ENCODE peak calls at places on chromosome 14, in ten cellular contexts. H is coronary artery, B is SK-N-SH, Y is kidney, N is left ventricle myocardium inferior, W is HCT116, F is lower leg skin, C is HFFc6, V is AG09319, G is mesothelial cell of epicardium. P is an unnamed sample.

GRCh38 chr14:94775875-94776217 is 5.9 kb upstream of the GSC start:
- DNase-seq in F (no peak), V (no peak), B (no peak), G (no peak), Y (no peak), W (no peak), C (no peak), H (no peak), N (no peak), P (no peak)

GRCh38 chr14:64507376-64508156 is 3.0 kb downstream of the ZBTB1 start:
- DNase-seq in C (peak; percentile 20), H (no peak), W (no peak), N (no peak), Y (no peak), B (no peak), F (no peak), G (no peak), V (no peak), P (no peak)

GRCh38 chr14:88079624-88080023 is 74.7 kb downstream of the GPR65 start:
- DNase-seq in V (no peak), W (no peak), F (no peak), G (no peak), Y (no peak), H (no peak), C (no peak), N (no peak), B (no peak), P (no peak)

GRCh38 chr14:41629876-41630275 is 23.2 kb downstream of the LRFN5 start:
- DNase-seq in W (no peak), V (no peak), Y (no peak), N (no peak), G (no peak), F (no peak), H (no peak), B (no peak), C (no peak), P (no peak)

GRCh38 chr14:41022932-41023331 is 583.7 kb upstream of the LRFN5 start:
- DNase-seq in G (no peak), Y (no peak), N (no peak), W (no peak), C (no peak), B (no peak), F (no peak), V (no peak), H (no peak), P (no peak)

GRCh38 chr14:32933943-32934890 is 4.5 kb upstream of the NPAS3 start:
- DNase-seq in H (no peak), F (no peak), B (peak; percentile 84), V (no peak), Y (peak; percentile 82), G (peak; percentile 25), C (no peak), N (no peak), W (no peak), P (peak; percentile 73)

GRCh38 chr14:92647499-92648279 is 100.7 kb downstream of the LGMN start:
- DNase-seq in Y (peak; percentile 28), H (no peak), F (no peak), C (peak; percentile 54), N (no peak), V (no peak), B (no peak), W (no peak), G (no peak), P (no peak)

GRCh38 chr14:31377433-31377832 is 42.9 kb downstream of the HEATR5A start:
- DNase-seq in N (no peak), V (no peak), C (no peak), Y (no peak), W (no peak), H (no peak), F (no peak), G (no peak), B (no peak), P (no peak)

GRCh38 chr14:71403673-71404072 is 496.4 kb downstream of the PCNX1 start:
- DNase-seq in Y (no peak), V (no peak), W (peak; percentile 2), C (peak; percentile 31), H (no peak), N (no peak), B (peak; percentile 47), G (no peak), F (no peak), P (no peak)

GRCh38 chr14:77141592-77142288 is at the start of gene ZDHHC22:
- DNase-seq in G (no peak), F (no peak), Y (no peak), V (no peak), H (no peak), W (no peak), B (peak; percentile 92), N (no peak), C (no peak), P (peak; percentile 66)

GRCh38 chr14:61575126-61575525 is 120.2 kb upstream of the HIF1A start:
- DNase-seq in W (no peak), H (no peak), F (no peak), V (no peak), C (no peak), Y (no peak), N (no peak), B (no peak), G (no peak), P (no peak)

GRCh38 chr14:88667555-88668273 is 104.9 kb downstream of the ZC3H14 start:
- DNase-seq in H (no peak), B (peak; percentile 63), C (peak; percentile 75), Y (no peak), F (no peak), G (no peak), N (no peak), W (peak; percentile 68), V (peak; percentile 62), P (peak; percentile 46)

GRCh38 chr14:96177766-96178377 is 26.8 kb upstream of the BDKRB2 start:
- DNase-seq in Y (peak; percentile 54), G (no peak), B (no peak), N (no peak), H (no peak), V (no peak), F (no peak), W (no peak), C (no peak), P (no peak)

GRCh38 chr14:99928963-99929362 is 135.8 kb downstream of the EML1 start:
- DNase-seq in N (no peak), G (no peak), V (no peak), F (no peak), H (no peak), Y (no peak), B (no peak), W (no peak), C (no peak), P (no peak)

GRCh38 chr14:62957562-62957961 is 87.7 kb downstream of the KCNH5 start:
- DNase-seq in N (no peak), B (no peak), V (no peak), C (peak; percentile 86), F (no peak), W (no peak), H (no peak), Y (no peak), G (no peak), P (no peak)

GRCh38 chr14:61322011-61322798 is 826 bp downstream of the PRKCH start:
- DNase-seq in V (no peak), N (peak; percentile 55), C (no peak), B (peak; percentile 26), W (no peak), G (no peak), H (no peak), Y (peak; percentile 90), F (peak; percentile 94), P (no peak)

GRCh38 chr14:41201721-41202120 is 405.0 kb upstream of the LRFN5 start:
- DNase-seq in G (no peak), F (no peak), C (no peak), V (no peak), H (no peak), W (no peak), N (no peak), B (no peak), Y (no peak), P (no peak)

GRCh38 chr14:92173668-92174067 is 51.9 kb downstream of the CPSF2 start:
- DNase-seq in V (no peak), G (no peak), F (no peak), B (no peak), W (no peak), Y (no peak), N (no peak), H (no peak), C (peak; percentile 46), P (no peak)

GRCh38 chr14:50775357-50775756 is 55.6 kb downstream of the NIN start:
- DNase-seq in N (no peak), Y (no peak), W (no peak), G (no peak), V (peak; percentile 71), F (no peak), B (no peak), H (no peak), C (peak; percentile 92), P (no peak)

GRCh38 chr14:52067873-52068740 is 752 bp downstream of the NID2 start:
- DNase-seq in C (no peak), N (peak; percentile 44), B (peak; percentile 62), W (no peak), V (no peak), Y (peak; percentile 83), F (no peak), H (no peak), G (peak; percentile 33), P (no peak)
- TF ChIP-seq CTCF in C (no peak), N (no peak), B (no peak), W (no peak), V (no peak), Y (no peak), F (no peak), H (no peak), G (no peak), P (no peak)

GRCh38 chr14:68775614-68776126 is 17.2 kb downstream of the ZFP36L1 start:
- DNase-seq in H (peak; percentile 56), B (no peak), N (no peak), V (no peak), G (no peak), W (no peak), C (no peak), F (peak; percentile 62), Y (no peak), P (no peak)
- TF ChIP-seq CTCF in H (no peak), B (peak; percentile 19), N (no peak), V (no peak), G (peak; percentile 42), W (peak; percentile 39), C (peak; percentile 51), F (no peak), Y (no peak), P (no peak)

DNA sequence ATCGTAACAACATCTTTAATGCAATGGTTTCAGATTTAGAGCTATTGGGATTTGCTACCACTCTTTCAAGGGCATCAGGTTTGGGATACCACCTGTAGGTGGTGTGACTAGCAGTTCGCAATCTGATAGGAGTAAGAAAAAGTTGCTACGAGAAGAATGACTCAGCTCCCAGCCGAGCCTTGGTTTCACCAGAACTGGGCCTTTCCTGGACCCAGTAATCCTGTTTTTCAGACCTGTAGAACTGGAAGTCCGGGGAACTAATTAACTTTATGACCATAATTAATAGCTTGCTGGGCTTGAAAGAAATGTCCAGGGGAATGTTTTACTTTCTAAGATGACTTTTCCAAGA is 770 bp downstream of the ABHD4 start:
- DNase-seq in Y (no peak), F (no peak), C (peak; percentile 46), B (no peak), H (no peak), V (peak; percentile 44), W (peak; percentile 16), N (no peak), G (no peak), P (no peak)
- TF ChIP-seq CTCF in Y (no peak), F (no peak), C (peak; percentile 68), B (peak; percentile 39), H (no peak), V (peak; percentile 36), W (peak; percentile 15), N (peak; percentile 17), G (no peak), P (peak; percentile 10)

GRCh38 chr14:75566321-75566720 is 12.1 kb upstream of the FLVCR2 start:
- DNase-seq in G (no peak), F (no peak), B (no peak), Y (no peak), H (no peak), V (no peak), C (peak; percentile 36), N (no peak), W (no peak), P (no peak)
- TF ChIP-seq CTCF in G (no peak), F (no peak), B (no peak), Y (no peak), H (no peak), V (no peak), C (no peak), N (no peak), W (no peak), P (no peak)

P was measured in dorsolateral prefrontal cortex.